ENCODE peak calls at places on chromosomes 2 and 18, in eight cellular contexts. O is A549; M is NCI-H1436 treated with DMSO at 0.1 percent for 48 hours; H is left colon; V is SJCRH30; X is effector CD4-positive, alpha-beta T cell; P is fibroblast of the aortic adventitia; K is mucosa of gallbladder. Z is an unnamed sample.

GRCh38 chr2:156320491-156320896 is 12.0 kb downstream of the NR4A2 start:
- DNase-seq in O (peak), M (no peak), H (peak), V (no peak), X (no peak), P (peak), K (no peak), Z (no peak)

GRCh38 chr2:137228566-137228965 is 463.2 kb downstream of the THSD7B start:
- DNase-seq in O (peak), M (no peak), H (no peak), V (no peak), X (no peak), P (peak), K (no peak), Z (no peak)

GRCh38 chr18:48924621-48925601 is 25.9 kb downstream of the SMAD7 start:
- DNase-seq in O (no peak), M (no peak), H (no peak), V (no peak), X (no peak), P (no peak), K (no peak), Z (no peak)

GRCh38 chr2:57049273-57049672 is 865.5 kb downstream of the CCDC85A start:
- DNase-seq in O (no peak), M (no peak), H (no peak), V (no peak), X (no peak), P (no peak), K (no peak), Z (no peak)

GRCh38 chr2:213989207-213989606 is 421.6 kb upstream of the VWC2L start:
- DNase-seq in O (no peak), M (no peak), H (no peak), V (no peak), X (no peak), P (no peak), K (no peak), Z (no peak)

GRCh38 chr2:196993617-196994016 is 67.1 kb upstream of the PGAP1 start:
- DNase-seq in O (no peak), M (no peak), H (no peak), V (no peak), X (no peak), P (no peak), K (no peak), Z (no peak)

GRCh38 chr18:32042337-32042736 is 23.7 kb downstream of the RNF125 start:
- DNase-seq in O (no peak), M (no peak), H (no peak), V (no peak), X (no peak), P (no peak), K (no peak), Z (no peak)

GRCh38 chr2:101704046-101704466 is 6.5 kb downstream of the MAP4K4 start:
- DNase-seq in O (peak), M (no peak), H (no peak), V (peak), X (no peak), P (peak), K (no peak), Z (no peak)

GRCh38 chr2:9686061-9686460 is 55.3 kb upstream of the YWHAQ start:
- DNase-seq in O (no peak), M (no peak), H (no peak), V (peak), X (no peak), P (no peak), K (no peak), Z (no peak)

GRCh38 chr2:45685299-45685698 is 33.8 kb downstream of the PRKCE start:
- DNase-seq in O (no peak), M (no peak), H (peak), V (peak), X (no peak), P (no peak), K (no peak), Z (no peak)

GRCh38 chr2:210363261-210363660 is 48.3 kb upstream of the MYL1 start:
- DNase-seq in O (peak), M (no peak), H (no peak), V (no peak), X (no peak), P (no peak), K (no peak), Z (no peak)

GRCh38 chr2:74555610-74556103 is 1.1 kb downstream of the DOK1 start:
- DNase-seq in O (no peak), M (no peak), H (no peak), V (no peak), X (no peak), P (no peak), K (no peak), Z (no peak)

GRCh38 chr2:189639003-189639609 is 22.2 kb upstream of the ASNSD1 start:
- DNase-seq in O (no peak), M (no peak), H (peak), V (no peak), X (no peak), P (peak), K (no peak), Z (no peak)

GRCh38 chr2:235776531-235776930 is 282.7 kb downstream of the AGAP1 start:
- DNase-seq in O (no peak), M (no peak), H (no peak), V (no peak), X (no peak), P (no peak), K (no peak), Z (no peak)

GRCh38 chr2:146576301-146576700 is 1268.5 kb upstream of the ACVR2A start:
- DNase-seq in O (no peak), M (no peak), H (no peak), V (peak), X (no peak), P (no peak), K (no peak), Z (no peak)

GRCh38 chr2:53941749-53942148 is 29.0 kb downstream of the PSME4 start:
- DNase-seq in O (no peak), M (no peak), H (no peak), V (no peak), X (no peak), P (no peak), K (no peak), Z (no peak)

GRCh38 chr2:1688161-1688560 is 56.2 kb downstream of the PXDN start:
- DNase-seq in O (no peak), M (no peak), H (no peak), V (no peak), X (no peak), P (no peak), K (no peak), Z (no peak)

GRCh38 chr2:23520256-23520655 is 135.3 kb downstream of the KLHL29 start:
- DNase-seq in O (no peak), M (no peak), H (no peak), V (peak), X (no peak), P (no peak), K (no peak), Z (no peak)

GRCh38 chr2:145503511-145503910 is 983.6 kb upstream of the ZEB2 start:
- DNase-seq in O (no peak), M (no peak), H (no peak), V (no peak), X (no peak), P (no peak), K (no peak), Z (no peak)

GRCh38 chr18:12296457-12296856 is 11.6 kb upstream of the TUBB6 start:
- DNase-seq in O (no peak), M (no peak), H (no peak), V (peak), X (no peak), P (no peak), K (no peak), Z (no peak)

GRCh38 chr18:75214766-75215515 is 4.3 kb downstream of the TSHZ1 start:
- DNase-seq in O (no peak), M (no peak), H (no peak), V (no peak), X (no peak), P (no peak), K (peak), Z (no peak)

GRCh38 chr2:204108301-204108700 is 171.7 kb downstream of the ICOS start:
- DNase-seq in O (peak), M (no peak), H (no peak), V (peak), X (peak), P (no peak), K (no peak), Z (peak)

GRCh38 chr18:8949206-8949605 is 153.3 kb upstream of the NDUFV2 start:
- DNase-seq in O (no peak), M (no peak), H (peak), V (peak), X (no peak), P (no peak), K (no peak), Z (no peak)

GRCh38 chr2:168913171-168913484 is 12.0 kb downstream of the G6PC2 start:
- DNase-seq in O (no peak), M (no peak), H (no peak), V (no peak), X (no peak), P (no peak), K (no peak), Z (no peak)

GRCh38 chr18:23837591-23837990 is 148.3 kb downstream of the LAMA3 start:
- DNase-seq in O (no peak), M (no peak), H (no peak), V (no peak), X (no peak), P (peak), K (no peak), Z (no peak)

Z was measured in activated T-helper 9 cell treated with anti-CD3 and anti-CD28 coated beads, Interleukin-2, amount 50 U/mL, for 16 hours.